ENCODE peak calls at places on chromosomes 7 and 10, in six cellular contexts. H, U, L, M, R and G are unnamed samples.

GRCh38 chr7:2809903-2810628 is 34.0 kb downstream of the GNA12 start:
- DNase-seq in M (no peak), H (no peak), U (no peak), R (no peak), L (no peak), G (no peak)

GRCh38 chr7:92594746-92595145 is 4.6 kb upstream of the FAM133B start:
- DNase-seq in U (no peak), L (no peak), H (no peak), R (no peak), M (no peak), G (no peak)

GRCh38 chr7:466465-467191 is 53.0 kb downstream of the PDGFA start:
- DNase-seq in H (peak), M (no peak), L (no peak), R (no peak), U (no peak), G (no peak)

GRCh38 chr7:15461576-15461975 is 100.2 kb downstream of the AGMO start:
- DNase-seq in H (no peak), L (no peak), M (peak), R (no peak), U (no peak), G (no peak)

GRCh38 chr7:27901028-27901760 is 161.2 kb downstream of the TAX1BP1 start:
- DNase-seq in R (no peak), M (peak), U (no peak), L (no peak), H (no peak), G (no peak)

GRCh38 chr10:77297370-77297692 is 340.3 kb downstream of the KCNMA1 start:
- DNase-seq in H (no peak), M (no peak), U (no peak), L (no peak), R (no peak), G (peak)

GRCh38 chr10:84415539-84416244 is 87.3 kb downstream of the CCSER2 start:
- DNase-seq in H (no peak), L (no peak), R (no peak), U (no peak), M (no peak), G (no peak)

GRCh38 chr10:30178565-30178964 is 119.2 kb upstream of the JCAD start:
- DNase-seq in L (no peak), R (no peak), H (no peak), U (no peak), M (no peak), G (no peak)

GRCh38 chr7:117673839-117674238 is 194.0 kb downstream of the CFTR start:
- DNase-seq in M (peak), L (no peak), U (peak), R (peak), H (no peak), G (peak)

GRCh38 chr7:85095816-85096215 is 91.0 kb downstream of the SEMA3D start:
- DNase-seq in L (no peak), U (no peak), M (no peak), H (no peak), R (no peak), G (no peak)

GRCh38 chr10:17290226-17290625 is 62.2 kb downstream of the VIM start:
- DNase-seq in R (no peak), U (peak), H (no peak), M (peak), L (no peak), G (no peak)

GRCh38 chr7:116630932-116631449 is 41.0 kb upstream of the MET start:
- DNase-seq in U (peak), H (no peak), L (no peak), R (peak), M (no peak), G (peak)

GRCh38 chr10:1020460-1020859 is 5.2 kb downstream of the IDI2 start:
- DNase-seq in M (no peak), L (no peak), H (no peak), U (no peak), R (no peak), G (no peak)

GRCh38 chr7:78370931-78371330 is 572.4 kb downstream of the PHTF2 start:
- DNase-seq in M (no peak), U (no peak), R (no peak), H (no peak), L (no peak), G (no peak)

GRCh38 chr10:44397476-44398225 is 12.8 kb upstream of the CXCL12 start:
- DNase-seq in R (no peak), L (no peak), U (no peak), H (no peak), M (no peak), G (no peak)

GRCh38 chr10:7855205-7855604 is 36.9 kb downstream of the TAF3 start:
- DNase-seq in L (no peak), M (no peak), H (peak), R (peak), U (no peak), G (no peak)

GRCh38 chr7:22563621-22564241 is 63.7 kb upstream of the STEAP1B start:
- DNase-seq in H (peak), U (peak), R (no peak), M (peak), L (no peak), G (no peak)

GRCh38 chr7:155975490-155975889 is 163.2 kb upstream of the SHH start:
- DNase-seq in H (no peak), M (no peak), L (no peak), U (no peak), R (no peak), G (no peak)

GRCh38 chr10:3749597-3750351 is 35.2 kb downstream of the KLF6 start:
- DNase-seq in R (peak), L (no peak), H (no peak), M (no peak), U (no peak), G (no peak)

GRCh38 chr10:104350146-104350635 is 3.4 kb upstream of the CFAP58 start:
- DNase-seq in L (no peak), R (peak), U (peak), M (peak), H (no peak), G (peak)

GRCh38 chr10:61937631-61938284 is 36.3 kb downstream of the ARID5B start:
- DNase-seq in H (no peak), R (no peak), U (no peak), L (no peak), M (peak), G (no peak)

GRCh38 chr10:124181656-124182055 is 88.3 kb upstream of the CHST15 start:
- DNase-seq in L (peak), R (no peak), M (no peak), H (no peak), U (no peak), G (no peak)

GRCh38 chr10:48604408-48605263 is at the start of gene ARHGAP22:
- DNase-seq in M (peak), U (peak), L (peak), H (peak), R (no peak), G (peak)

GRCh38 chr7:18369011-18369410 is 126.5 kb upstream of the HDAC9 start:
- DNase-seq in M (no peak), L (no peak), U (no peak), H (no peak), R (no peak), G (no peak)

GRCh38 chr10:32190890-32191491 is 134.8 kb upstream of the KIF5B start:
- DNase-seq in M (peak), L (no peak), H (no peak), U (peak), R (peak), G (no peak)

GRCh38 chr10:129809431-129809830 is 154.6 kb downstream of the EBF3 start:
- DNase-seq in U (no peak), H (no peak), R (no peak), L (no peak), M (no peak), G (no peak)

GRCh38 chr10:60137292-60137992 is 231.1 kb upstream of the CCDC6 start:
- DNase-seq in L (no peak), U (no peak), H (no peak), R (no peak), M (peak), G (no peak)

GRCh38 chr10:4319870-4320367 is 506.1 kb upstream of the AKR1E2 start:
- DNase-seq in H (no peak), R (no peak), U (no peak), L (no peak), M (no peak), G (no peak)

GRCh38 chr10:86944907-86945306 is 12.5 kb downstream of the MMRN2 start:
- DNase-seq in M (no peak), H (peak), L (no peak), U (no peak), R (no peak), G (no peak)

GRCh38 chr7:151429232-151429554 is 10.7 kb downstream of the CRYGN start:
- DNase-seq in U (no peak), R (no peak), L (no peak), H (no peak), M (no peak), G (no peak)

GRCh38 chr7:151426906-151427704 is 12.8 kb downstream of the CRYGN start:
- DNase-seq in L (peak), R (no peak), M (no peak), H (no peak), U (no peak), G (no peak)

GRCh38 chr7:151429555-151430331 is 10.2 kb downstream of the CRYGN start:
- DNase-seq in M (no peak), H (no peak), R (no peak), L (no peak), U (peak), G (no peak)

GRCh38 chr7:151427705-151428392 is 12.1 kb downstream of the CRYGN start:
- DNase-seq in L (no peak), U (no peak), M (no peak), H (no peak), R (no peak), G (no peak)

GRCh38 chr7:151428393-151429231 is 11.3 kb downstream of the CRYGN start:
- DNase-seq in M (no peak), L (peak), U (no peak), H (no peak), R (peak), G (no peak)
- TF ChIP-seq JUN in M (no peak), L (no peak), U (no peak), H (no peak), R (no peak), G (no peak)

GRCh38 chr7:143003393-143004051 is 23.4 kb downstream of the OR9A2 start:
- DNase-seq in U (peak), M (peak), L (no peak), R (peak), H (no peak), G (peak)
- TF ChIP-seq MAX in U (no peak), M (no peak), L (no peak), R (no peak), H (no peak), G (no peak)

GRCh38 chr10:93070378-93071176 is 3.1 kb upstream of the CYP26A1 start:
- DNase-seq in L (no peak), H (no peak), M (no peak), R (no peak), U (no peak), G (no peak)
- TF ChIP-seq JUN in L (no peak), H (no peak), M (no peak), R (no peak), U (no peak), G (no peak)

GRCh38 chr10:70441161-70441876 is at the start of gene NODAL:
- DNase-seq in H (peak), U (no peak), R (no peak), L (peak), M (no peak), G (no peak)
- TF ChIP-seq MAX in H (no peak), U (no peak), R (no peak), L (peak), M (no peak), G (no peak)

GRCh38 chr7:148261523-148261922 is 329.0 kb upstream of the C7orf33 start:
- DNase-seq in M (no peak), H (no peak), U (no peak), R (no peak), L (no peak), G (no peak)
- TF ChIP-seq JUN in M (no peak), H (no peak), U (no peak), R (no peak), L (no peak), G (no peak)

GRCh38 chr10:79254333-79255006 is 92.8 kb upstream of the PPIF start:
- DNase-seq in U (no peak), M (no peak), H (no peak), L (no peak), R (no peak), G (no peak)
- TF ChIP-seq MAX in U (no peak), M (no peak), H (no peak), L (no peak), R (no peak), G (no peak)

DNA sequence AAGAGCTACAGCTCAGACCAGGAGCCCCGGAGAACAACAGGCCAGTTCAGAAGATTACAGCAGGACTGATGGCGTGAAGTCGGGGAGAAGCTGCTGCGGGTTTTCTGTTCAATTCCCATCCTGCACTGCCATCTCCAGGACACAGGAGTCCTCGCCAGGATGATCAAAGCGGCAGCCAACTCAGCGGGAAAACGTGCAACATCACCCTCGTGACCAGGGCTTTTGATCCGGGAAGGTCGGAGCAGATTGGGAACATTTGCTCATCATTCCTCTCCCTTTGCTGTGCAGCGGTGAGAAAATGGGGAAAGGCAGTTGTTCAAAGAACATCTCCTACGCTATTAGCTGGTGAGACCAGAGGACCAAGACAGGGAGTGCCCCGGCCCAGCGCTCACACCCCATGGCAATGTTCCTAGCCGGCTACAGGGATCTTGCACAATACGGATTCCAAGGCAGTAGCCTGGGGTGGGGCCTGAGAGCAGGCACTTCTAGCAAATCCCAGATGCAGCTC is 50.4 kb upstream of the FOXK1 start:
- DNase-seq in R (peak), U (peak), L (peak), H (peak), M (peak), G (peak)
- TF ChIP-seq JUN in R (no peak), U (no peak), L (no peak), H (no peak), M (no peak), G (peak)

GRCh38 chr7:111736475-111736874 is 174.2 kb upstream of the IMMP2L start:
- DNase-seq in M (peak), L (no peak), H (no peak), U (no peak), R (no peak), G (no peak)
- TF ChIP-seq MAX in M (no peak), L (no peak), H (no peak), U (no peak), R (no peak), G (no peak)